ENCODE peak calls at places on chromosomes 11 and 22, in eight cellular contexts. D is A549, T is WTC11, J is HepG2, B is K562, W is SK-N-SH, I is H1, X is GM12878. Q is an unnamed sample.

GRCh38 chr11:68721075-68721474 is 30.2 kb downstream of the TESMIN start:
- DNase-seq in D (no peak), T (no peak), J (no peak), B (no peak), W (no peak), I (no peak), X (no peak), Q (no peak)

GRCh38 chr11:57311109-57311936 is 13.4 kb downstream of the TNKS1BP1 start:
- DNase-seq in D (peak), T (peak), J (peak), B (peak), W (peak), I (peak), X (peak), Q (peak)

GRCh38 chr11:59756845-59757244 is 1.7 kb downstream of the STX3 start:
- DNase-seq in D (peak), T (no peak), J (no peak), B (peak), W (no peak), I (no peak), X (no peak), Q (peak)

GRCh38 chr11:11292839-11293238 is 60.2 kb downstream of the CSNK2A3 start:
- DNase-seq in D (no peak), T (no peak), J (no peak), B (no peak), W (no peak), I (no peak), X (no peak), Q (no peak)

GRCh38 chr22:20459152-20459542 is 21.5 kb upstream of the SCARF2 start:
- DNase-seq in D (no peak), T (peak), J (no peak), B (no peak), W (no peak), I (no peak), X (no peak), Q (no peak)

GRCh38 chr22:35355744-35356420 is 25.0 kb upstream of the HMOX1 start:
- DNase-seq in D (no peak), T (no peak), J (no peak), B (no peak), W (no peak), I (no peak), X (no peak), Q (peak)

GRCh38 chr22:46043816-46044717 is 67.1 kb upstream of the WNT7B start:
- DNase-seq in D (no peak), T (peak), J (no peak), B (no peak), W (no peak), I (peak), X (no peak), Q (no peak)

GRCh38 chr11:134949121-134949591 is 537.1 kb upstream of the B3GAT1 start:
- DNase-seq in D (no peak), T (no peak), J (peak), B (no peak), W (no peak), I (no peak), X (no peak), Q (peak)

GRCh38 chr11:117026593-117027330 is 71.5 kb downstream of the SIK3 start:
- DNase-seq in D (no peak), T (no peak), J (no peak), B (no peak), W (no peak), I (no peak), X (no peak), Q (peak)

GRCh38 chr11:1749020-1749758 is 1.2 kb downstream of the IFITM10 start:
- DNase-seq in D (no peak), T (no peak), J (no peak), B (no peak), W (peak), I (no peak), X (no peak), Q (no peak)

GRCh38 chr11:17063171-17064002 is 14.1 kb downstream of the RPS13 start:
- DNase-seq in D (peak), T (peak), J (peak), B (peak), W (peak), I (peak), X (peak), Q (peak)

GRCh38 chr22:35726398-35726797 is 8.7 kb downstream of the APOL5 start:
- DNase-seq in D (no peak), T (no peak), J (no peak), B (no peak), W (no peak), I (no peak), X (no peak), Q (no peak)

GRCh38 chr11:109522116-109522755 is 100.2 kb downstream of the C11orf87 start:
- DNase-seq in D (no peak), T (no peak), J (no peak), B (no peak), W (no peak), I (no peak), X (no peak), Q (no peak)

GRCh38 chr11:1208361-1209261 is 14.3 kb upstream of the MUC5B start:
- DNase-seq in D (no peak), T (peak), J (no peak), B (no peak), W (peak), I (peak), X (no peak), Q (no peak)

GRCh38 chr22:49018601-49019000 is 809.1 kb downstream of the BRD1 start:
- DNase-seq in D (no peak), T (no peak), J (no peak), B (no peak), W (no peak), I (peak), X (no peak), Q (no peak)

GRCh38 chr11:86802601-86803051 is 2.3 kb downstream of the PRSS23 start:
- DNase-seq in D (peak), T (peak), J (peak), B (peak), W (peak), I (no peak), X (no peak), Q (peak)

GRCh38 chr11:113907681-113908080 is 3.1 kb downstream of the HTR3B start:
- DNase-seq in D (no peak), T (no peak), J (no peak), B (no peak), W (no peak), I (no peak), X (no peak), Q (no peak)

DNA sequence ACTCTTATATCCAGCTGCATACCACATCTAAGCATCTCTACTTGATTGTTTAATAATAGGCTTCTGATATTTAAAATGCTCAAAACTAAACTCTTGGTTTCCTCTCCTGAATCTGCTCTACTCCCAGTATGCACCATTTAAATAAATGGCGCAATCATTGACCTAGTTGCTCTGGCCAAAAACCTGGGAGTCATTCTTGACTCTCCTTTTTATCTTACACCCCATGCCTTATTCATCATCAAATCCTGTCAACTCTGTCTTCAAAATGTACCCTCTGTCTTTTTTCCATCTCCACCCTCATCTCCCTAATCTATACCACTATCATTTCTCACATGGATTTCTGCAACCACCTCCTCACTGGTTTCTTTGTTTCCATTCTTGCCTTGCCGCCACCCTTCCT is 399.6 kb upstream of the CCDC90B start:
- DNase-seq in D (no peak), T (no peak), J (no peak), B (no peak), W (no peak), I (no peak), X (no peak), Q (no peak)
- TF ChIP-seq USF2 in D (no peak), T (no peak), J (no peak), B (no peak), W (no peak), I (no peak), X (no peak), Q (no peak)

GRCh38 chr11:88229303-88229702 is 54.1 kb upstream of the RAB38 start:
- DNase-seq in D (no peak), T (no peak), J (no peak), B (no peak), W (no peak), I (no peak), X (no peak), Q (no peak)
- TF ChIP-seq USF2 in D (no peak), T (no peak), J (no peak), B (no peak), W (no peak), I (no peak), X (no peak), Q (no peak)

GRCh38 chr11:35215945-35216344 is 77.0 kb downstream of the CD44 start:
- DNase-seq in D (no peak), T (no peak), J (no peak), B (no peak), W (no peak), I (no peak), X (no peak), Q (no peak)
- TF ChIP-seq USF2 in D (no peak), T (no peak), J (no peak), B (no peak), W (no peak), I (no peak), X (no peak), Q (no peak)

DNA sequence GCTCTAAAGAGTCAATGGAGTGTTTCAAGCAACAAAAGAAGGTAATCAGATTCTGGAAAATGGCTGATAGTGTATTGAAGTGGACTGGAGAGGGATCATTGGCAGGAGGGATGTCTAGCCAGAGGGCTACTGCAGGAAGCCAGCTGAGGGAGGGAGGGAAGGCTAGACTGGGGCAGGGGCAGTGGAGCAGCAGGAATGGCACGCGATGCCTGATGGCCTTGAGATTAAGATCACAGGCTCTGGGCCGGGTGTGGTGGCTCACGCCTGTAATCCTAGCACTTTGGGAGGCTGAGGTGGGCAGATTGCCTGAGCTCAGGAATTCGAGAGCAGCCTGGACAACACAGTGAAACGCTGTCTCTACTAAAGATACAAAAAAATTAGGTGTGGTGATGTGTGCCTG is 47.5 kb upstream of the PRDM11 start:
- DNase-seq in D (no peak), T (no peak), J (no peak), B (no peak), W (peak), I (peak), X (no peak), Q (no peak)
- TF ChIP-seq USF2 in D (no peak), T (no peak), J (no peak), B (no peak), W (no peak), I (no peak), X (no peak), Q (no peak)

GRCh38 chr22:41288245-41288946 is 2.4 kb upstream of the RANGAP1 start:
- DNase-seq in D (peak), T (no peak), J (peak), B (no peak), W (no peak), I (no peak), X (no peak), Q (peak)

GRCh38 chr22:41285820-41286638 is at the start of gene RANGAP1:
- DNase-seq in D (peak), T (peak), J (peak), B (peak), W (peak), I (peak), X (peak), Q (peak)

GRCh38 chr22:41285441-41285819 is 557 bp downstream of the RANGAP1 start:
- DNase-seq in D (peak), T (peak), J (peak), B (peak), W (peak), I (peak), X (no peak), Q (peak)

GRCh38 chr22:41284465-41284864 is 1.5 kb downstream of the RANGAP1 start:
- DNase-seq in D (no peak), T (no peak), J (no peak), B (no peak), W (no peak), I (no peak), X (no peak), Q (no peak)

GRCh38 chr22:41286639-41287091 is 678 bp upstream of the RANGAP1 start:
- DNase-seq in D (peak), T (no peak), J (peak), B (peak), W (peak), I (no peak), X (peak), Q (peak)
- TF ChIP-seq USF2 in D (no peak), T (no peak), J (no peak), B (no peak), W (no peak), I (no peak), X (no peak), Q (no peak)

GRCh38 chr11:34601609-34602008 is 19.3 kb upstream of the EHF start:
- DNase-seq in D (no peak), T (no peak), J (peak), B (no peak), W (no peak), I (no peak), X (no peak), Q (no peak)

GRCh38 chr11:34602245-34602644 is 18.6 kb upstream of the EHF start:
- DNase-seq in D (no peak), T (no peak), J (no peak), B (no peak), W (no peak), I (no peak), X (no peak), Q (no peak)

GRCh38 chr11:34601085-34601444 is 19.8 kb upstream of the EHF start:
- DNase-seq in D (no peak), T (no peak), J (no peak), B (no peak), W (peak), I (no peak), X (no peak), Q (peak)

GRCh38 chr11:34600339-34601084 is 20.4 kb upstream of the EHF start:
- DNase-seq in D (peak), T (no peak), J (peak), B (peak), W (peak), I (no peak), X (no peak), Q (peak)

DNA sequence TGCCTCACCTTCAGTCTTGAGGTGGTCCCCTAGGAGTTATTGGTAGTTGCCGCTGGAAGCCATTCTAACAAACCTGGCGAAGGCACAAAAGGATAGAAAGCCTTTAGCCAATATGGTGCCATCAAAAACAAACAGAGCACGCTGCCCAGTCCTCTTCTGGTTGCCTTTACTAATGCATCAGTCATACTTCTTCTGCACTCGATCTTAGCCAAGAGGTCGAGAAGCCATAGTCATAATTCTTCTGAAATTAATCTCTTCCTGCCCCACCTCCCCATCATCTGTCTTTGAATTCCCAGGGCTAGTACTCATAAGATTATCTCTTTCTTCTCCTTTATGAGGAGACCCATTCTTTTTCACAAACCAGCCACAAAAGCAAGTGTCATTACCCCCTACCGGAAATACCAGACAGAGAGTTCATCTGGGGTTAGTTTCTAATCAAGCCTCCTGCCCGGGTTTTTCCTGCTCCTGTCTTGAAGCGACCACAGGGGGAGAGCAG is 21.4 kb upstream of the EHF start:
- DNase-seq in D (peak), T (no peak), J (peak), B (peak), W (no peak), I (no peak), X (no peak), Q (peak)
- TF ChIP-seq USF2 in D (no peak), T (no peak), J (no peak), B (no peak), W (no peak), I (no peak), X (no peak), Q (no peak)

Q was measured in IMR-90.